ENCODE peak calls at places on chromosomes 12 and 14, in four cellular contexts. R is PC-3, U is progenitor cell of endocrine pancreas, H is body of pancreas. A is an unnamed sample.

GRCh38 chr12:19530631-19531020 is 91.3 kb downstream of the AEBP2 start:
- DNase-seq in R (no peak), U (no peak), H (no peak), A (no peak)

GRCh38 chr14:50822501-50823042 is 8.4 kb downstream of the NIN start:
- DNase-seq in R (no peak), U (no peak), H (no peak), A (no peak)

GRCh38 chr12:57476162-57476992 is 3.3 kb downstream of the ARHGAP9 start:
- DNase-seq in R (no peak), U (no peak), H (no peak), A (peak; percentile 77)

GRCh38 chr14:98249057-98249456 is 1022.9 kb downstream of the BCL11B start:
- DNase-seq in R (no peak), U (no peak), H (no peak), A (no peak)

GRCh38 chr12:51593539-51593938 is 2.5 kb downstream of the SCN8A start:
- DNase-seq in R (peak; percentile 47), U (no peak), H (peak; percentile 38), A (no peak)

GRCh38 chr12:132197581-132198281 is 53.5 kb downstream of the NOC4L start:
- DNase-seq in R (no peak), U (no peak), H (no peak), A (no peak)

GRCh38 chr12:26125451-26126339 is 858 bp upstream of the BHLHE41 start:
- DNase-seq in R (peak; percentile 98), U (peak; percentile 68), H (peak; percentile 90), A (no peak)

GRCh38 chr14:49934638-49935037 is 41.8 kb downstream of the ARF6 start:
- DNase-seq in R (no peak), U (no peak), H (no peak), A (no peak)

GRCh38 chr14:36452850-36453249 is 67.2 kb downstream of the NKX2-1 start:
- DNase-seq in R (no peak), U (no peak), H (no peak), A (no peak)

GRCh38 chr12:89932950-89933349 is 224.3 kb upstream of the ATP2B1 start:
- DNase-seq in R (peak; percentile 55), U (no peak), H (no peak), A (no peak)

GRCh38 chr12:58248599-58248998 is 307.2 kb downstream of the ATP23 start:
- DNase-seq in R (no peak), U (no peak), H (no peak), A (no peak)

GRCh38 chr12:13027508-13027907 is 16.7 kb upstream of the FAM234B start:
- DNase-seq in R (no peak), U (no peak), H (no peak), A (no peak)

GRCh38 chr12:102120886-102121285 is 903 bp downstream of the PARPBP start:
- DNase-seq in R (peak; percentile 57), U (no peak), H (no peak), A (no peak)

GRCh38 chr14:85532981-85533820 is 3.3 kb downstream of the FLRT2 start:
- DNase-seq in R (peak; percentile 7), U (peak; percentile 43), H (peak; percentile 63), A (no peak)

GRCh38 chr14:93104961-93105360 is 10.8 kb downstream of the ITPK1 start:
- DNase-seq in R (no peak), U (no peak), H (no peak), A (no peak)

GRCh38 chr14:45298427-45299117 is 45.6 kb upstream of the MIS18BP1 start:
- DNase-seq in R (no peak), U (no peak), H (no peak), A (no peak)

GRCh38 chr12:55619352-55620138 is 17.1 kb upstream of the OR10P1 start:
- DNase-seq in R (peak; percentile 99), U (peak; percentile 49), H (peak; percentile 51), A (no peak)

GRCh38 chr14:71464840-71465239 is 467.4 kb upstream of the RGS6 start:
- DNase-seq in R (no peak), U (no peak), H (no peak), A (no peak)

GRCh38 chr14:31420013-31420318 is 384 bp downstream of the HEATR5A start:
- DNase-seq in R (peak; percentile 58), U (peak; percentile 75), H (peak; percentile 78), A (peak; percentile 17)

GRCh38 chr12:93968928-93969327 is 179.4 kb upstream of the PLXNC1 start:
- DNase-seq in R (no peak), U (no peak), H (no peak), A (no peak)

GRCh38 chr12:40327506-40327905 is 102.7 kb downstream of the LRRK2 start:
- DNase-seq in R (no peak), U (no peak), H (no peak), A (no peak)

GRCh38 chr12:1171657-1172056 is 180.6 kb downstream of the ERC1 start:
- DNase-seq in R (no peak), U (no peak), H (no peak), A (no peak)

GRCh38 chr12:31370645-31371620 is 45.0 kb upstream of the SINHCAF start:
- DNase-seq in R (no peak), U (peak; percentile 47), H (no peak), A (no peak)

GRCh38 chr12:66304296-66304915 is 2.1 kb downstream of the HELB start:
- DNase-seq in R (no peak), U (no peak), H (no peak), A (no peak)

GRCh38 chr14:33210304-33210703 is 271.6 kb downstream of the NPAS3 start:
- DNase-seq in R (peak; percentile 42), U (peak; percentile 36), H (no peak), A (no peak)

GRCh38 chr14:99773496-99774203 is 19.6 kb upstream of the EML1 start:
- DNase-seq in R (no peak), U (no peak), H (no peak), A (no peak)

DNA sequence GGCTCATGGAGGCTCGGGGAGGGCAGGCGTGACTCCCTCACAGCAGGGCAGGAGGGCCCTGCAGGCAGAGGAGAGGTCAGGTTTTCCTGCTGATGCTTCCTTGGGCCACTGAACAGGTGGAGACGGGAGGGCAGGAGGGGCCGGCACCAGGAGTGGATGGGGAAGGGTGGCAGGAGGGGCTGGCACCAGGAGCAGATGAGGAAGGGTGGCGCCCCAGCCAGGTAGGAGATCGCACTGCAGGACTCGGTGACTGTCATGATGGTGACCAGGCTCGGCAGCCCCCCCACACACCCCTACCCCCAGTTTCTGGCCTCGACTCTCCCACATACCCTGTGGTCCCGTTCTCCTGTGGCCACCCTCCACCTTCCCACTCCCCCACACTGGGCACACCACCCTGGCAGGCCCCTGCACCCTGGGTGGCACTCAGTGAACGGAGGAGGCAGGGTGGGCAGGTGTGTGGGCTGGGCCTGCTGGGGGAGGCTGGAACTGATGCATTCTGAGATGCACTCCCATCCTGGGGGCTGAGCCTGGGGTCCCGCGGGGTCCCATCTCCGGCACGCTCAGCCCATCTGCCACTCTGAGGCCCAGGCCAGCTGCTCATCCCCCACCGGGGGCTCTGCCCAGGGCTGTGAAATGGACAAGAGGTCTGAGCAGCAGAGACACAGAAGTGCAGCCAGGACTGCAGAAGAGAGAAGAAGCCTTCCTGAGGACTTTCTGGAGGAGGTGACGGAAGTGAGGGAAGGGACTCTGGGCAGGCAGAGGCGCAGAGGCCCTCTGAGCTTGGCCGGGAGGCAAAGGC is 2.8 kb downstream of the NUDT14 start:
- DNase-seq in R (no peak), U (no peak), H (no peak), A (no peak)
- TF ChIP-seq CTCF in R (no peak), U (no peak), H (no peak), A (no peak)

GRCh38 chr14:56874375-56874774 is 64.1 kb upstream of the OTX2 start:
- DNase-seq in R (peak; percentile 70), U (no peak), H (peak; percentile 40), A (no peak)
- TF ChIP-seq CTCF in R (peak; percentile 93), U (peak; percentile 56), H (peak; percentile 45), A (no peak)

GRCh38 chr12:111024205-111024794 is 103.9 kb upstream of the MYL2 start:
- DNase-seq in R (peak; percentile 84), U (peak; percentile 69), H (peak; percentile 44), A (peak; percentile 20)
- TF ChIP-seq CTCF in R (peak; percentile 98), U (peak; percentile 92), H (peak; percentile 78), A (no peak)

DNA sequence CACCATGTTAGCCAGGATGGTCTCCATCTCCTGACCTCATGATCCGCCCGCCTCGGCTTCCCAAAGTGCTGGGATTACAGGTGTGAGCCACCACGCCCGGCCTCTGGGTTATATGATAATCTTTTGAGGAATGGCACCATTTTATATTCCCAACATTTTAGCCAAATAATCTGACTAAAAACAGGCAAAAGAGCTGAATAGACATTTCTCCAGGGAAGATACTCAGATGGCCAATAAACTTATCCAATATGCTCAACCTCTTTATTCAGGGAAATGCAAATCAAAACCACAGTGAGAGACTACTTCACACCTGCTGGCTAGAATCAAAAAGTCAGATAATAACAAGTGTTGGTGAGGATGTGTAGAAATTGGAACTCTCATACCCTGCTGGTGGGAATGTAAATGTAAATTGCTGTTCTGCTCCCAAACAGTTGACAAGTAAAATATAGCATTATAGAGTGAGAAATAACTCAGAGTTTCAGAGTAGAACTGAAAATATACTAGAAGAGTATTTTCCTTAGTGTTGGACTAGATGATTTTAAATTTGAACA is 80.0 kb downstream of the RCOR1 start:
- DNase-seq in R (no peak), U (no peak), H (no peak), A (no peak)
- TF ChIP-seq CTCF in R (no peak), U (no peak), H (no peak), A (no peak)

DNA sequence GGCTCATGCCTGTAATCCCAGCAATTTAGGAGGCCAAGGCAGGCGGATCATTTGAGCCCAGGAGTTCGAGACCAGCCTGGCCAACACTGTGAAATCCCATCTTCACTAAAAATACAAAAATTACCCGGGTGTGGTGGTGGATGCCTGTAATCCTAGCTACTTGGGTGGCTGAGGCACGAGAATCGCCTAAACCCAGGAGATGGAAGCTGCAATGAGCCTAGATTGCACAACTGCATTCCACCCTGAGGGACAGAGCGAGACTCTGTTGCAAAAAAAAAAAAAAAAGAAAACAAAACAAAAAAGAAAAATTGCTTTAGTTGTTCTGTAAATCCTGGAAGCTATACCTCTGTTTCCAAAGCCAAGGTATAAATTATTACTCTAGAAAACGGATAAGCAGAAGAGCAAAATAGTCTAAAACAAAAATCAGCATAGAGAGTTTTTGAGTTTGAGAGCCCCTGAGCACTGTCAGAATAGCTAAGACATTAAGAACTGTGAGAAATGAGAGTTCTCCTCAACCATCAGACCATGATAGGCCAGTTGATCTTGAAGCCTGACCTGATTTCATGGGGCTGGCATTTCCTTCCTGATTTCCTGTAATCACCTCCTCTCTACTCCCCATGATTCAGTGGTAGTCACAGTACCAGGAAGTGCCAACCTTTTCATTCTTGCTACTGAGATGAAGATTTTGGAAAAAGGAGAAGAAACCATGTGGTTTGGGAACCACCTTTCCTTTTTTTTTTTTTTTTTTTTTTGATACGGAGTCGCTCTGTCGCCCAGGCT is 31.7 kb downstream of the ATP2A2 start:
- DNase-seq in R (peak; percentile 78), U (no peak), H (no peak), A (no peak)
- TF ChIP-seq CTCF in R (no peak), U (no peak), H (no peak), A (no peak)

GRCh38 chr12:123286997-123287396 is 15.3 kb upstream of the CDK2AP1 start:
- DNase-seq in R (no peak), U (no peak), H (no peak), A (no peak)

GRCh38 chr12:123284669-123285068 is 13.0 kb upstream of the CDK2AP1 start:
- DNase-seq in R (no peak), U (no peak), H (no peak), A (no peak)

GRCh38 chr12:123278150-123278627 is 6.5 kb upstream of the CDK2AP1 start:
- DNase-seq in R (no peak), U (no peak), H (no peak), A (no peak)

DNA sequence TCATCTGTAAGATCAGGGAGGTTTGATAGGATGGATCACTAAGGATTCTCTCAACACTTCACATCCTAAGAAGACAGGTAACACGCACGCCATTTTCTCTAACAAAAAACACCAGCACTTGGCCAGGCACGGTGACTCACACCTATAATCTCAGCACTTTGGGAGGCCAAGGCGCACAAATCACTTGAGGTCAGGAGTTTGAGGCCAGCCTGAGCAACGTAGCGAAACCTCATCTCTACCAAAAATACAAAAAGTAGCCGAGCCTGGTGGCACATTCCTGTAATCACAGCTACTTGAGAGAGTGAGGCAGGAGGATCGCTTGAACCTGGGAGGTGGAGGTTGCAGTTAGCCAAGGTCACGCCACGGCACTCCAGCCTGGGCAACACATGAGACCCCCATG is 10.5 kb upstream of the CDK2AP1 start:
- DNase-seq in R (no peak), U (no peak), H (no peak), A (no peak)
- TF ChIP-seq CTCF in R (no peak), U (no peak), H (no peak), A (no peak)